ENCODE peak calls at places on chromosomes 7 and 10, in six cellular contexts. One of them, this sample, is unnamed.

GRCh38 chr10:98572594-98572993 is 125.9 kb upstream of the HPS1 start:
- DNase-seq in A549: no peak
- DNase-seq in gastrocnemius medialis: no peak
- DNase-seq in Kasumi-1: no peak
- DNase-seq in COLO829: no peak
- DNase-seq in EH: no peak
- DNase-seq in this sample: no peak

GRCh38 chr10:92242910-92243671 is 47.8 kb downstream of the CPEB3 start:
- DNase-seq in COLO829: peak
- DNase-seq in gastrocnemius medialis: peak
- DNase-seq in EH: peak
- DNase-seq in Kasumi-1: peak
- DNase-seq in A549: peak
- DNase-seq in this sample: peak

GRCh38 chr10:12041766-12042408 is 722 bp downstream of the UPF2 start:
- DNase-seq in A549: peak
- DNase-seq in EH: peak
- DNase-seq in gastrocnemius medialis: peak
- DNase-seq in COLO829: peak
- DNase-seq in Kasumi-1: peak
- DNase-seq in this sample: peak

GRCh38 chr7:41617987-41618386 is 84.9 kb downstream of the INHBA start:
- DNase-seq in Kasumi-1: no peak
- DNase-seq in COLO829: no peak
- DNase-seq in EH: no peak
- DNase-seq in gastrocnemius medialis: no peak
- DNase-seq in A549: no peak
- DNase-seq in this sample: no peak

GRCh38 chr7:102933763-102934162 is 21.0 kb downstream of the LRRC17 start:
- DNase-seq in A549: no peak
- DNase-seq in Kasumi-1: no peak
- DNase-seq in gastrocnemius medialis: peak
- DNase-seq in COLO829: no peak
- DNase-seq in EH: peak
- DNase-seq in this sample: no peak

GRCh38 chr7:109387530-109387929 is 817.9 kb downstream of the DNAJB9 start:
- DNase-seq in gastrocnemius medialis: no peak
- DNase-seq in Kasumi-1: no peak
- DNase-seq in COLO829: no peak
- DNase-seq in A549: no peak
- DNase-seq in EH: no peak
- DNase-seq in this sample: no peak

GRCh38 chr10:24751716-24752115 is 28.0 kb upstream of the ARHGAP21 start:
- DNase-seq in A549: no peak
- DNase-seq in EH: no peak
- DNase-seq in COLO829: no peak
- DNase-seq in Kasumi-1: no peak
- DNase-seq in gastrocnemius medialis: no peak
- DNase-seq in this sample: no peak

GRCh38 chr7:373818-374705 is 84.1 kb downstream of the FOXL3 start:
- DNase-seq in gastrocnemius medialis: peak
- DNase-seq in Kasumi-1: no peak
- DNase-seq in EH: no peak
- DNase-seq in A549: no peak
- DNase-seq in COLO829: no peak
- DNase-seq in this sample: no peak

GRCh38 chr10:31866118-31866670 is 62.4 kb downstream of the ARHGAP12 start:
- DNase-seq in Kasumi-1: no peak
- DNase-seq in A549: peak
- DNase-seq in EH: no peak
- DNase-seq in COLO829: no peak
- DNase-seq in gastrocnemius medialis: no peak
- DNase-seq in this sample: no peak

GRCh38 chr10:78327778-78328591 is 294.3 kb downstream of the RPS24 start:
- DNase-seq in Kasumi-1: no peak
- DNase-seq in COLO829: no peak
- DNase-seq in gastrocnemius medialis: no peak
- DNase-seq in A549: no peak
- DNase-seq in EH: no peak
- DNase-seq in this sample: no peak

GRCh38 chr7:37110641-37111421 is 337.8 kb downstream of the ELMO1 start:
- DNase-seq in gastrocnemius medialis: no peak
- DNase-seq in A549: no peak
- DNase-seq in COLO829: no peak
- DNase-seq in Kasumi-1: no peak
- DNase-seq in EH: no peak
- DNase-seq in this sample: no peak

GRCh38 chr10:47370878-47371277 is 13.2 kb downstream of the ZNF488 start:
- DNase-seq in gastrocnemius medialis: no peak
- DNase-seq in COLO829: no peak
- DNase-seq in EH: no peak
- DNase-seq in Kasumi-1: no peak
- DNase-seq in A549: no peak
- DNase-seq in this sample: no peak

GRCh38 chr10:60646966-60647796 is 131.1 kb upstream of the CDK1 start:
- DNase-seq in gastrocnemius medialis: no peak
- DNase-seq in COLO829: peak
- DNase-seq in EH: peak
- DNase-seq in Kasumi-1: peak
- DNase-seq in A549: peak
- DNase-seq in this sample: peak

GRCh38 chr7:33775790-33776189 is 129.5 kb upstream of the BMPER start:
- DNase-seq in Kasumi-1: no peak
- DNase-seq in COLO829: no peak
- DNase-seq in EH: no peak
- DNase-seq in gastrocnemius medialis: peak
- DNase-seq in A549: no peak
- DNase-seq in this sample: no peak

GRCh38 chr7:150371996-150372270 is 3.3 kb downstream of the REPIN1 start:
- DNase-seq in EH: no peak
- DNase-seq in A549: no peak
- DNase-seq in COLO829: no peak
- DNase-seq in Kasumi-1: no peak
- DNase-seq in gastrocnemius medialis: no peak
- DNase-seq in this sample: no peak

GRCh38 chr10:30728786-30729185 is 99.2 kb upstream of the LYZL2 start:
- DNase-seq in A549: no peak
- DNase-seq in EH: no peak
- DNase-seq in Kasumi-1: no peak
- DNase-seq in gastrocnemius medialis: no peak
- DNase-seq in COLO829: no peak
- DNase-seq in this sample: no peak

GRCh38 chr10:48495282-48496045 is 109.4 kb downstream of the ARHGAP22 start:
- DNase-seq in gastrocnemius medialis: no peak
- DNase-seq in A549: no peak
- DNase-seq in EH: no peak
- DNase-seq in Kasumi-1: no peak
- DNase-seq in COLO829: no peak
- DNase-seq in this sample: no peak

GRCh38 chr10:122084286-122085041 is 95.5 kb downstream of the TACC2 start:
- DNase-seq in COLO829: no peak
- DNase-seq in Kasumi-1: no peak
- DNase-seq in A549: no peak
- DNase-seq in gastrocnemius medialis: no peak
- DNase-seq in EH: no peak
- DNase-seq in this sample: no peak

GRCh38 chr10:111856631-111857030 is 326.9 kb downstream of the GPAM start:
- DNase-seq in EH: no peak
- DNase-seq in Kasumi-1: no peak
- DNase-seq in COLO829: peak
- DNase-seq in gastrocnemius medialis: no peak
- DNase-seq in A549: no peak
- DNase-seq in this sample: peak

GRCh38 chr10:117005454-117006055 is 568 bp upstream of the SHTN1 start:
- DNase-seq in COLO829: no peak
- DNase-seq in A549: peak
- DNase-seq in Kasumi-1: no peak
- DNase-seq in gastrocnemius medialis: no peak
- DNase-seq in EH: peak
- DNase-seq in this sample: peak

GRCh38 chr7:102260856-102261255 is 25.8 kb upstream of the SH2B2 start:
- DNase-seq in Kasumi-1: no peak
- DNase-seq in A549: no peak
- DNase-seq in COLO829: no peak
- DNase-seq in EH: peak
- DNase-seq in gastrocnemius medialis: no peak
- DNase-seq in this sample: no peak

GRCh38 chr7:12398186-12398585 is 5.5 kb downstream of the VWDE start:
- DNase-seq in A549: no peak
- DNase-seq in Kasumi-1: no peak
- DNase-seq in EH: no peak
- DNase-seq in COLO829: no peak
- DNase-seq in gastrocnemius medialis: no peak
- DNase-seq in this sample: no peak

GRCh38 chr10:70735161-70735560 is 50.0 kb downstream of the TBATA start:
- DNase-seq in EH: no peak
- DNase-seq in A549: no peak
- DNase-seq in Kasumi-1: no peak
- DNase-seq in gastrocnemius medialis: no peak
- DNase-seq in COLO829: no peak
- DNase-seq in this sample: no peak

GRCh38 chr7:1669954-1670893 is at the start of gene ELFN1:
- DNase-seq in EH: peak
- DNase-seq in A549: peak
- DNase-seq in COLO829: no peak
- DNase-seq in gastrocnemius medialis: no peak
- DNase-seq in Kasumi-1: no peak
- DNase-seq in this sample: no peak

This sample was measured in SK-MEL-5.